ENCODE peak calls at places on chromosomes 16 and 17, in four cellular contexts. T is stomach, D is GM23338, S is body of pancreas. O is an unnamed sample.
A peak's percentile ranks its signal among the peaks of the same experiment; 100 is the strongest.

GRCh38 chr16:48906076-48906475 is 296.1 kb upstream of the N4BP1 start:
- DNase-seq in T (no peak), S (no peak), D (no peak), O (no peak)

GRCh38 chr17:68346448-68346847 is 55.2 kb downstream of the ARSG start:
- DNase-seq in T (peak; percentile 48), S (no peak), D (no peak), O (peak; percentile 51)

GRCh38 chr16:986411-986810 is 4.8 kb downstream of the SOX8 start:
- DNase-seq in D (no peak), T (no peak), S (no peak), O (no peak)

GRCh38 chr17:40538019-40538935 is 27.0 kb downstream of the CCR7 start:
- DNase-seq in D (no peak), S (peak; percentile 89), T (no peak), O (peak; percentile 78)

GRCh38 chr17:82531431-82531881 is 11.9 kb downstream of the FOXK2 start:
- DNase-seq in T (no peak), S (no peak), D (no peak), O (no peak)

GRCh38 chr16:46763147-46763546 is 15.0 kb upstream of the MYLK3 start:
- DNase-seq in T (no peak), S (no peak), D (no peak), O (no peak)

GRCh38 chr17:61431594-61432311 is 20.5 kb upstream of the TBX4 start:
- DNase-seq in D (no peak), T (no peak), S (no peak), O (no peak)

GRCh38 chr16:15435216-15435864 is 952 bp downstream of the BMERB1 start:
- DNase-seq in T (no peak), S (peak; percentile 23), D (peak; percentile 41), O (no peak)

GRCh38 chr16:78392585-78393195 is 293.2 kb downstream of the WWOX start:
- DNase-seq in T (no peak), S (no peak), D (no peak), O (no peak)

GRCh38 chr17:73637866-73638265 is 6.4 kb downstream of the SDK2 start:
- DNase-seq in D (no peak), T (peak; percentile 23), S (no peak), O (no peak)

GRCh38 chr16:15948532-15949209 is 745 bp upstream of the ABCC1 start:
- DNase-seq in D (no peak), S (no peak), T (no peak), O (no peak)

GRCh38 chr16:86825631-86826030 is 247.3 kb downstream of the FOXL1 start:
- DNase-seq in T (no peak), D (no peak), S (no peak), O (no peak)

GRCh38 chr17:79306688-79307323 is 232.2 kb downstream of the ENGASE start:
- DNase-seq in S (peak; percentile 87), D (no peak), T (peak; percentile 68), O (no peak)

GRCh38 chr16:14302031-14302398 is 230.9 kb downstream of the MRTFB start:
- DNase-seq in D (peak; percentile 69), T (peak; percentile 62), S (peak; percentile 79), O (no peak)

GRCh38 chr17:41002814-41003213 is 3.1 kb upstream of the KRTAP3-2 start:
- DNase-seq in S (no peak), D (no peak), T (no peak), O (no peak)

GRCh38 chr16:16075463-16076399 is 126.3 kb downstream of the ABCC1 start:
- DNase-seq in D (no peak), T (peak; percentile 46), S (peak; percentile 26), O (peak; percentile 69)

GRCh38 chr16:80253741-80254140 is 287.1 kb upstream of the DYNLRB2 start:
- DNase-seq in D (no peak), S (no peak), T (no peak), O (no peak)

GRCh38 chr17:42720996-42721583 is 23.8 kb downstream of the EZH1 start:
- DNase-seq in D (peak; percentile 87), T (no peak), S (peak; percentile 25), O (no peak)

GRCh38 chr17:58630883-58631522 is 60.8 kb downstream of the TEX14 start:
- DNase-seq in S (peak; percentile 56), D (peak; percentile 73), T (peak; percentile 49), O (peak; percentile 32)

GRCh38 chr16:22359679-22360078 is 14.7 kb downstream of the CDR2 start:
- DNase-seq in S (no peak), D (no peak), T (no peak), O (no peak)

GRCh38 chr17:14471052-14471451 is 170.2 kb downstream of the HS3ST3B1 start:
- DNase-seq in S (no peak), T (no peak), D (no peak), O (no peak)

GRCh38 chr17:20975566-20975965 is 67.2 kb downstream of the USP22 start:
- DNase-seq in S (no peak), D (no peak), T (no peak), O (no peak)

GRCh38 chr16:4615389-4616046 is 830 bp upstream of the UBALD1 start:
- DNase-seq in T (no peak), D (no peak), S (peak; percentile 43), O (no peak)

GRCh38 chr16:85657267-85657650 is 31.5 kb downstream of the GINS2 start:
- DNase-seq in D (no peak), S (no peak), T (no peak), O (no peak)

GRCh38 chr17:9566067-9566466 is 9.6 kb downstream of the STX8 start:
- DNase-seq in D (no peak), S (no peak), T (no peak), O (no peak)

GRCh38 chr16:89507834-89508590 is at the start of gene SPG7:
- DNase-seq in T (peak; percentile 89), D (peak; percentile 91), S (peak; percentile 86), O (peak; percentile 77)

GRCh38 chr17:7833795-7834553 is at the start of gene KDM6B:
- DNase-seq in T (peak; percentile 95), S (peak; percentile 96), D (peak; percentile 97), O (peak; percentile 95)

GRCh38 chr17:78252701-78253635 is 21.5 kb downstream of the TMEM235 start:
- DNase-seq in S (peak; percentile 10), D (no peak), T (no peak), O (no peak)

GRCh38 chr16:56005958-56006357 is 130.8 kb upstream of the CES5A start:
- DNase-seq in D (peak; percentile 21), S (no peak), T (no peak), O (no peak)

GRCh38 chr17:78781339-78782304 is at the start of gene CYTH1:
- DNase-seq in D (peak; percentile 62), T (peak; percentile 45), S (peak; percentile 56), O (peak; percentile 57)

GRCh38 chr17:4003501-4004421 is 39.5 kb upstream of the ATP2A3 start:
- DNase-seq in T (peak; percentile 81), D (peak; percentile 66), S (peak; percentile 86), O (no peak)

GRCh38 chr17:412211-413015 is 59.8 kb upstream of the RPH3AL start:
- DNase-seq in D (peak; percentile 84), S (peak; percentile 53), T (peak; percentile 51), O (peak; percentile 57)

GRCh38 chr17:410674-411401 is 58.2 kb upstream of the RPH3AL start:
- DNase-seq in T (no peak), D (peak; percentile 70), S (no peak), O (no peak)

GRCh38 chr17:413016-413350 is 60.4 kb upstream of the RPH3AL start:
- DNase-seq in S (no peak), D (no peak), T (no peak), O (no peak)

GRCh38 chr17:409848-410673 is 57.5 kb upstream of the RPH3AL start:
- DNase-seq in S (peak; percentile 100), T (peak; percentile 100), D (peak; percentile 99), O (peak; percentile 98)

DNA sequence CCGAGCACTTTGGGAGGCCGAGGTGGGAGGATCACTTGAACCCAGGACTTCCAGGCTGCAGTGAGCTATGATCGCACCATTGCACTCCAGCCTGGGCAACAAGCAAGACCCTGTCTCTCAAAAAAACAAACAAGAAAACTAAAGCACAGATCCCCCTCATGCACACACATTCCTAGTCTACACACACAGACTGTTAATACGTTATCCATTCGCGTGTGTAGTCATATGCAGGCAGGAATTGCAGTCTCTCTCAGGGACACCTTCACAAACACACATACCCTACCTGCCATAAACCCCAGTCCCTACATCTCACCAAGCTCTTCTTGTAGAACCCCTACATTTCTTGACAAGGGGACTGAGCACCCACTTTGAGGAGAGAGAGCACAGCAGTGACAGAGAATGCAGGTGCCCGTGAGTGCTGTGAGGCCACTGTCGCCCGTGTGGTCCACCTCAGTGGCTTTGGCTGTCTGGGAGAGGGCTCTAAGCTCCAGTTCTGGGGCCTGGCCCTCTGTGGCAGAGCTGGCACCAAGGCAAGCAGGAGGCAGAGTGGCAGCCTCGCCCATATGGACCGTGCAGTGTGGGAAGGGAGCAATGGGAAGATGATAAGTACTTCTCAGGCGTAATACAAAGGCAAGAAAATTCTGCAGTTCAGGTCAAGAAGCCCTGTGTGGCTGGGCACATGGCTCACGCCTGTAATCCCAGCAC is 59.0 kb upstream of the RPH3AL start:
- DNase-seq in D (no peak), S (no peak), T (no peak), O (no peak)
- H3K27ac ChIP-seq in D (no peak overlapping the region), S (peak overlapping the region; percentile 2), T (no peak overlapping the region), O (no peak overlapping the region)

GRCh38 chr16:8869212-8869987 is 594 bp upstream of the CARHSP1 start:
- DNase-seq in T (no peak), D (peak; percentile 81), S (no peak), O (no peak)
- TF ChIP-seq CTCF in T (no peak), D (no peak), S (no peak), O (no peak)

DNA sequence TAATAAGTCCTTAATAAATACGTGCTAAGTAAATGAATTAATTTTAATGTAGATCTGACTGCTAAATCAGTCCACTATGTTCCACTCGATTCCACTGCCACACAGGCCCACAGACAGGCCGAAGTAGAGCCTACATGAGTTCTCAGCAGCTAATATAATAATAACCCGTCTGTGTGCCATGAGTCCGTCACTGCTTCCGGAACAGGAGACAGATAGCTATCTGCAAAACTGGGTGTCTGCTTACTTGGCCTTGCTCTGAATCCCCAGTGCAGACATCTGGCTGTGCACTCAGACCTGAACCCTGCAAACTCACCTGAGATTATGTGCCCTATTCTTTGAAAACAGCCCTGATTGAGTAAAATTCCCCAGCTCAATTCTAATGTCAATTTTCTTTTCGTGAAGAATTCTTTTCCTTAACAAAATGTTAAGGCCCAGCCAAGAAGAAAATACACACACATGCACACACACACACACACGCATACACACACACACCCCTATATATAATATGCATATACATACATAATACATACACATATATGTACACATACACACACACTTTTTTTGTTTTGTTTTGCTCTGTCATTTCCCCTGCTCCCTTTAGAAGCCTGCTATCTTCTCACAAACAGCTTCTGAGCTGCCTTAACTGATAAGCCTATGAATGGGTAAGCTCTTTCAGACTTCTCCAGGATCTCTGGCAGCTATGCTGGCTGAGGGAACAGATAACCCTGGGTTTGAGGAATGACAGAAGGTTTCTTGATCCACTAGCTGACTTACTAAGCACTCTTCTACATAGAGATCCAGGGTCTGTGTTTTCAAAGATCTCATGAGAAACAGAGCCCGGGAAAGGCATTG is 39.8 kb upstream of the TOM1L1 start:
- DNase-seq in D (no peak), S (no peak), T (no peak), O (no peak)
- H3K4me3 ChIP-seq in D (no peak overlapping the region), S (no peak overlapping the region), T (no peak overlapping the region), O (peak overlapping the region; percentile 9)

GRCh38 chr17:75777243-75777922 is 7.2 kb upstream of the UNK start:
- DNase-seq in S (no peak), T (no peak), D (no peak), O (no peak)
- H3K27ac ChIP-seq in S (peak overlapping the region; percentile 3), T (peak overlapping the region; percentile 98), D (no peak overlapping the region), O (no peak overlapping the region)